ENCODE peak calls at places on chromosomes 4 and X, in seven cellular contexts. S is PC-9, L is esophagus squamous epithelium, D is GM23338, O is PC-3, H is hepatocyte, G is cardiac muscle cell. X is an unnamed sample. For H3K4me1 and H3K36me3, the result is how much of the 10 kb centered on the place peaks cover.

GRCh38 chr4:69800599-69800998 is 40.2 kb upstream of the SULT1B1 start:
- DNase-seq in L (no peak), S (no peak), D (no peak), G (peak), O (peak), H (no peak), X (no peak)

GRCh38 chr4:169201144-169202124 is 69.3 kb downstream of the SH3RF1 start:
- DNase-seq in D (no peak), G (peak), O (no peak), L (no peak), S (no peak), H (no peak), X (no peak)

GRCh38 chrX:45801554-45801953 is 600.9 kb upstream of the DIPK2B start:
- DNase-seq in G (peak), S (no peak), L (no peak), D (peak), H (peak), O (peak), X (no peak)

GRCh38 chrX:44432641-44433040 is 89.2 kb upstream of the EFHC2 start:
- DNase-seq in D (peak), H (no peak), O (peak), L (no peak), S (no peak), G (peak), X (no peak)

GRCh38 chr4:2689114-2689513 is 67.0 kb downstream of the TNIP2 start:
- DNase-seq in H (no peak), S (no peak), L (no peak), O (no peak), G (no peak), D (no peak), X (no peak)

GRCh38 chrX:104166735-104167436 is 633 bp downstream of the FAM199X start:
- DNase-seq in D (peak), O (no peak), H (no peak), G (no peak), S (no peak), L (no peak), X (no peak)

GRCh38 chrX:12580548-12580947 is 210.7 kb upstream of the PRPS2 start:
- DNase-seq in H (no peak), S (peak), G (no peak), L (no peak), D (no peak), O (peak), X (no peak)

GRCh38 chrX:21153503-21153902 is 220.7 kb upstream of the CNKSR2 start:
- DNase-seq in G (peak), L (no peak), H (peak), D (no peak), S (no peak), O (no peak), X (peak)

GRCh38 chr4:124647599-124647998 is 64.9 kb downstream of the ANKRD50 start:
- DNase-seq in O (no peak), L (no peak), H (no peak), S (no peak), D (no peak), G (no peak), X (no peak)

GRCh38 chrX:68867458-68868166 is 38.8 kb downstream of the EFNB1 start:
- DNase-seq in L (no peak), S (no peak), H (peak), G (peak), D (no peak), O (no peak), X (peak)

DNA sequence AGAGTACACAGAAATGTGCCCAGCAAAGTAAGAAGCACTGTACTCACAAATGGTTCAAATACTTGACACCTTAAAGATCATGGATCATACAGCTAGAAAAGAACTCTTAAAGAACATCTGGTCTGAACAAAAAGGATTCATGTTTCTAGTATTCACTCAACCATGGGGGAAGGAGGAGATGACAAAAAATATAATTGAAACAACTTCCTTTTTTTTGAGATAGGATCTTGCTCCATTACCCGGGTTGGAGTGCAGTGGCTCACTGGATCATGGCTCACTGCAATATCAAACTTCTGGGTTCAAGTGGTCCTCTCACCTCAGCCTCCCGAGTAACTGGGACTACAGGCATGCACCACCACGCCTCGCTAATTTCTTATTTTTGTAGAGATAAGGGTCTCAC is 6.0 kb downstream of the DHX15 start:
- DNase-seq in S (no peak), L (no peak), D (no peak), G (no peak), H (no peak), O (no peak), X (no peak)
- H3K4me3 ChIP-seq in S (no peak), L (no peak), D (peak), G (no peak), H (no peak), O (no peak), X (no peak)

DNA sequence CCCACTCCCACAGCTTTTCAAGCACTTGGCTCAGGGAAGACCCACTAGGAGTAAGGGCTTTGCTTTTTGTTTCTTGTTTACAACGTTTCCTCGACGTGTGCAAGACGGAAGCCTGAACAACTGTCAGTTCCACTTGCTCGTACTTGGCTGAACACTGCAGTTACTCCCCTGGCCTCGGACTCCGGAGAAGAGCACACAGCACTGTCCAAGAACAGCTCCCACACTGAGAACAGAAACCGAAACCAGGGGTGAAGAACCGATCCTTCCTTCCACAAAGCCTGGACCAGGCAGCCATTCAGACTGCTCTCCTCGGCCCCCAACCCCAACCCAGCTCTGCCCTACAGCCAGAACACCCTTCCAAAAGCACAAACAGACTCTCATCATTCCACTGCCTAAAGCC is 25.5 kb downstream of the IRF2 start:
- DNase-seq in L (no peak), H (no peak), D (no peak), O (no peak), G (peak), S (no peak), X (peak)
- H3K4me1 ChIP-seq in L (half or more), H (under half), D (half or more), O (under half), G (under half), S (under half), X (under half)

GRCh38 chr4:82450966-82451755 is 20.8 kb downstream of the ENOPH1 start:
- DNase-seq in S (no peak), L (no peak), D (no peak), H (no peak), O (no peak), G (no peak), X (no peak)
- H3K36me3 ChIP-seq in S (under half), L (half or more), D (half or more), H (under half), O (under half), G (under half), X (under half)

DNA sequence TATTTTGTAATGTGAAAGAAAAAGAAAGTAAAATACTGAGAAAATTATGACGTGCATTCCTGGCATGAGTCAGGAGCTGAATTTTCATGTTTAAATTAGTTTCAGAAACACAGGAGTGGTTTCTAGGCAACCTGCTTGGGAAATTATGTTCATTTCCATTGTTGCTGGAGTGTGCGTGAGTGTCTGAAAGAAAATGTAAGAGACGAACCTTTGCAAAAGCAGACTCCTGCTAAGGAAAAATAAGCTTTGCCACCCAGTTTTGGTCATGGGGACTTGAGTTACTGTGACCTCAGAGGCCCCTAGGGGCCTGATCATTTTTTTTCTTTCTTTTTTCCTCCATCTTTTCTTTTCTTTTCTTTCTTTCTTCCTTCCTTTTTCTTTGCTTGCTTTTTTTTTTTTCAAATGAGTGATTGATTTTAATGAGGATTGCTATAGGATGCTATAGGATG is 18.8 kb upstream of the CHRNA9 start:
- DNase-seq in S (peak), H (peak), L (no peak), D (no peak), O (peak), G (peak), X (no peak)
- H3K4me3 ChIP-seq in S (peak), H (no peak), L (peak), D (no peak), O (peak), G (no peak), X (no peak)

DNA sequence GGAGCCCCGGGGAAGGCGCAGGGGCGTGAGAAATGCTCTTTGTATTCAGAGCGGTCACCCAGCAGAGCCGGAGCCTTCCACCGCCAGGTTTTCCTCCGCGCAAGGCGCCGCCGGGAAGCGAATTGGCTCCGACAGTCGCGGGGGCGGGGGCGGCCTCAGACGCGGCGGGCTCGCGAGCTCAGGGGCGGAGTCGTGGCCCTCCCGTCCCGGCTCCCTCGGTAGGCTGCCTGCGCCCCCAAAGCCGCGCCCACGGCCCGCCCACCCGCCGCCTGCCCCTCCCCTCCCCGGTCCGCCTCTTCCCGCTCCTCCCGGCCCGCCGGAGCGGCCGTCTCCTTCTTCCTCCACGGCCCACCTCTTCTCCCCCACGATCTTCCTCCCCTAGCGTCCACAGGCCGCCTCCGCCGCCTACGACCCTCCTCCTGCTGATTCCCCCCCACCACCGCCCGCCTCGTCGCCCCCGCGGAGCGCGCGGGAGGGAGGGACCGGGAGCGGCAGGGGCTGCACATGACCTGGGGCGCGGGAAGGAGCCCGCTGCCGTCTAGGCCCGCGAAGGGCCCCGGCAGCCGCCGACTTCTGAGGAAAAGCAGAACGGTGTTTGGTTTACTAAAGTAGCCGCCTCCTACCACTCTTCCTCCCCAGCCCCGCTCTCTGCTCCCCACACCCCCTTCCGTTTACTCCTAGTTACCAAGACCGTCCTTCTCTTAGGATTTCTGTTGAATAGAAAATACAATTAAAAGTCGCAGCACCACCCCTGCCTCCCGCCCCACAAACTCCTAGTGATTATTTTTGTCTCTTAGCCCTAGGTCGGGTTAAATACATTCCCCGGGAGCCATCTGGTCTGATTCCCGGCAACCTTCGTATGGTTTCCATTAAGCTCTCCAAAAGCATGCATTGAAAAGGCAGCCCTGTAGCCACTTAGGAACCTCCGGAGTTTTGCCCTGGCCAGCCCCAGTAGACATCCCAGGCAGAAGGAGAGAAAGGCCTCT is 53.2 kb downstream of the C4orf51 start:
- DNase-seq in H (peak), S (peak), O (peak), D (peak), G (peak), L (peak), X (peak)
- H3K4me1 ChIP-seq in H (under half), S (under half), O (half or more), D (under half), G (under half), L (half or more), X (under half)

GRCh38 chr4:6613676-6614651 is 26.5 kb upstream of the MRFAP1 start:
- DNase-seq in D (no peak), L (no peak), H (no peak), O (no peak), S (no peak), G (no peak), X (no peak)

GRCh38 chr4:6617246-6617645 is 23.2 kb upstream of the MRFAP1 start:
- DNase-seq in H (no peak), G (no peak), D (no peak), L (no peak), O (no peak), S (no peak), X (no peak)

GRCh38 chr4:6618386-6619115 is 21.9 kb upstream of the MRFAP1 start:
- DNase-seq in G (no peak), S (no peak), D (no peak), O (no peak), L (no peak), H (no peak), X (no peak)

GRCh38 chr4:6614701-6615230 is 25.7 kb upstream of the MRFAP1 start:
- DNase-seq in O (no peak), D (no peak), L (no peak), S (no peak), G (no peak), H (no peak), X (no peak)

DNA sequence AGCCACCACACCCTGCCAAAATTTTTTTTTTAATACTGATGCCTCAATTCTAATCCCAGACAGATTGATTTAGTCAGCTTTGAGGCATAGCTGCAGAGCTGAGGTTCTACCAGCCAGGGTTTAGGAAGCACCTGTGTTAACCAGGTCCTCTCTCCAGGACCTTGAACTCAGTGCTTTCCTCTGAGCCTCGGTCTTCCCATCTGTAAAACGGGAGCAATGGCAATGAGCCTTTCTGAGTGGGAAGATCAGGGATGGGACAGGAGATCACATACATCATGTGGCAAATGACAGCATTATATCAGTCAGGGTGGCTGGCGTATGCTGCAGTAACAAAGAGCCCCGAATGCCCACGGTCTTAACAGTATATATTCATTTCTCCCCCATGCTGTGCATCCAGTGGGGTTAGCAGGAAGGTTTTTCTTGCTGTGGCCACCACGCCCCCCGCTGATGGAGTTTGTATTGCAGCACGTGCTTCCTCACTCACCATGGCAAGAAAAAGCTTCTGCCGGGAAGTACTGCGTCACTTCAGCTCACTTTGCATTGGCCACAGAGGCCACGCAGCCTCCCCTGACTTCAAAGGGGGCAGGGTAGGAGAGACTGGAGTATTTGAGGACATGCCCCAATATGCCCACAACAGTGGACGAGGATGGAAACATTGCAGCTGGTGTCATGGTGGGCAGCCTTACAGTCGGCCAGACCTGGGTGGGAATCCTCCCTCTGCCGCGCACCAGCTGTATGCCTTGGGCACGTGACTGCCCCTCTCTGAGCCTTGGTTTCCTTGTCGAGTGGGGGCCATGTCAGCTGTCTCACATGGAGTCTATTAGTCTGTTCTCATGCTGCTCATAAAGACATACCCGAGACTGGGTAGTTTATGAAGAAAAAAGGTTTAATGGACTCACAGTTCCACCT is 24.1 kb upstream of the MRFAP1 start:
- DNase-seq in D (peak), G (no peak), L (no peak), H (no peak), O (no peak), S (no peak), X (no peak)
- H3K36me3 ChIP-seq in D (under half), G (under half), L (half or more), H (under half), O (under half), S (under half), X (under half)

X was measured in thyroid gland.